ENCODE peak calls at places on chromosomes 3 and 15, in seven cellular contexts. One of them, this sample, is unnamed.

GRCh38 chr3:59774613-59775012 is 724.8 kb upstream of the CFAP20DC start:
- DNase-seq in HepG2: no peak
- DNase-seq in K562: no peak
- DNase-seq in HCT116: no peak
- DNase-seq in GM12878: no peak
- DNase-seq in H1: no peak
- DNase-seq in NT2/D1: no peak
- DNase-seq in this sample: no peak

GRCh38 chr3:119240101-119240581 is 537 bp downstream of the B4GALT4 start:
- DNase-seq in H1: no peak
- DNase-seq in HepG2: peak; percentile 77
- DNase-seq in GM12878: no peak
- DNase-seq in K562: peak; percentile 19
- DNase-seq in NT2/D1: no peak
- DNase-seq in HCT116: no peak
- DNase-seq in this sample: no peak

GRCh38 chr3:76998555-76998954 is 41.3 kb upstream of the ROBO2 start:
- DNase-seq in HepG2: no peak
- DNase-seq in K562: no peak
- DNase-seq in NT2/D1: no peak
- DNase-seq in HCT116: no peak
- DNase-seq in GM12878: no peak
- DNase-seq in H1: no peak
- DNase-seq in this sample: no peak

GRCh38 chr3:28050895-28051294 is 190.5 kb upstream of the CMC1 start:
- DNase-seq in GM12878: no peak
- DNase-seq in HCT116: peak; percentile 73
- DNase-seq in K562: no peak
- DNase-seq in HepG2: peak; percentile 54
- DNase-seq in H1: no peak
- DNase-seq in NT2/D1: no peak
- DNase-seq in this sample: no peak

GRCh38 chr3:146326875-146327543 is 76.1 kb upstream of the PLSCR4 start:
- DNase-seq in H1: no peak
- DNase-seq in HCT116: peak; percentile 35
- DNase-seq in HepG2: peak; percentile 46
- DNase-seq in GM12878: no peak
- DNase-seq in K562: no peak
- DNase-seq in NT2/D1: peak; percentile 13
- DNase-seq in this sample: peak; percentile 1

GRCh38 chr3:39469258-39469657 is 1.8 kb downstream of the MOBP start:
- DNase-seq in NT2/D1: no peak
- DNase-seq in H1: no peak
- DNase-seq in HepG2: no peak
- DNase-seq in K562: no peak
- DNase-seq in GM12878: no peak
- DNase-seq in HCT116: no peak
- DNase-seq in this sample: no peak

GRCh38 chr3:51686512-51687215 is 15.6 kb downstream of the TEX264 start:
- DNase-seq in HepG2: no peak
- DNase-seq in GM12878: peak; percentile 68
- DNase-seq in HCT116: no peak
- DNase-seq in NT2/D1: no peak
- DNase-seq in H1: no peak
- DNase-seq in K562: peak; percentile 54
- DNase-seq in this sample: no peak

GRCh38 chr3:45280227-45280626 is 54.1 kb upstream of the TMEM158 start:
- DNase-seq in GM12878: no peak
- DNase-seq in K562: no peak
- DNase-seq in HCT116: no peak
- DNase-seq in NT2/D1: no peak
- DNase-seq in H1: no peak
- DNase-seq in HepG2: no peak
- DNase-seq in this sample: no peak

GRCh38 chr3:89179355-89179997 is 72.1 kb downstream of the EPHA3 start:
- DNase-seq in H1: no peak
- DNase-seq in K562: no peak
- DNase-seq in HCT116: no peak
- DNase-seq in NT2/D1: no peak
- DNase-seq in HepG2: no peak
- DNase-seq in GM12878: peak; percentile 16
- DNase-seq in this sample: no peak

GRCh38 chr15:82571722-82572222 is 31.5 kb upstream of the RPS17 start:
- DNase-seq in GM12878: no peak
- DNase-seq in NT2/D1: peak; percentile 68
- DNase-seq in HepG2: no peak
- DNase-seq in K562: peak; percentile 21
- DNase-seq in H1: peak; percentile 69
- DNase-seq in HCT116: no peak
- DNase-seq in this sample: peak; percentile 80

GRCh38 chr3:157499342-157499963 is 3.8 kb downstream of the VEPH1 start:
- DNase-seq in NT2/D1: peak; percentile 74
- DNase-seq in H1: peak; percentile 83
- DNase-seq in HepG2: peak; percentile 61
- DNase-seq in HCT116: peak; percentile 48
- DNase-seq in K562: no peak
- DNase-seq in GM12878: no peak
- DNase-seq in this sample: no peak

GRCh38 chr3:58419782-58420512 is 13.7 kb downstream of the PDHB start:
- DNase-seq in HepG2: no peak
- DNase-seq in NT2/D1: no peak
- DNase-seq in H1: no peak
- DNase-seq in K562: no peak
- DNase-seq in HCT116: no peak
- DNase-seq in GM12878: peak; percentile 32
- DNase-seq in this sample: no peak

GRCh38 chr3:14988988-14989394 is 41.6 kb downstream of the NR2C2 start:
- DNase-seq in HCT116: peak; percentile 22
- DNase-seq in NT2/D1: peak; percentile 22
- DNase-seq in GM12878: peak; percentile 87
- DNase-seq in K562: peak; percentile 40
- DNase-seq in H1: no peak
- DNase-seq in HepG2: peak; percentile 26
- DNase-seq in this sample: no peak

GRCh38 chr3:105904683-105905320 is 36.0 kb upstream of the CBLB start:
- DNase-seq in H1: no peak
- DNase-seq in HCT116: no peak
- DNase-seq in K562: no peak
- DNase-seq in NT2/D1: no peak
- DNase-seq in GM12878: no peak
- DNase-seq in HepG2: no peak
- DNase-seq in this sample: no peak

GRCh38 chr3:23668430-23668904 is 137.3 kb upstream of the UBE2E1 start:
- DNase-seq in HCT116: peak; percentile 95
- DNase-seq in HepG2: no peak
- DNase-seq in NT2/D1: no peak
- DNase-seq in H1: no peak
- DNase-seq in K562: no peak
- DNase-seq in GM12878: no peak
- DNase-seq in this sample: no peak

GRCh38 chr3:172378439-172378838 is 69.8 kb downstream of the GHSR start:
- DNase-seq in NT2/D1: no peak
- DNase-seq in H1: no peak
- DNase-seq in HCT116: no peak
- DNase-seq in HepG2: no peak
- DNase-seq in GM12878: no peak
- DNase-seq in K562: no peak
- DNase-seq in this sample: no peak

GRCh38 chr3:71466483-71466882 is 117.0 kb downstream of the FOXP1 start:
- DNase-seq in NT2/D1: no peak
- DNase-seq in HCT116: no peak
- DNase-seq in GM12878: no peak
- DNase-seq in HepG2: no peak
- DNase-seq in H1: no peak
- DNase-seq in K562: peak; percentile 67
- DNase-seq in this sample: no peak

GRCh38 chr15:30072630-30073029 is 10.1 kb upstream of the GOLGA8J start:
- DNase-seq in K562: no peak
- DNase-seq in NT2/D1: no peak
- DNase-seq in H1: no peak
- DNase-seq in HepG2: no peak
- DNase-seq in GM12878: no peak
- DNase-seq in HCT116: no peak
- DNase-seq in this sample: no peak

GRCh38 chr15:63869371-63870042 is 35.8 kb upstream of the HERC1 start:
- DNase-seq in H1: no peak
- DNase-seq in GM12878: no peak
- DNase-seq in HCT116: no peak
- DNase-seq in HepG2: no peak
- DNase-seq in NT2/D1: no peak
- DNase-seq in K562: no peak
- DNase-seq in this sample: no peak

GRCh38 chr15:63372753-63373152 is 8.9 kb downstream of the CA12 start:
- DNase-seq in HCT116: no peak
- DNase-seq in HepG2: no peak
- DNase-seq in H1: no peak
- DNase-seq in K562: no peak
- DNase-seq in GM12878: no peak
- DNase-seq in NT2/D1: no peak
- DNase-seq in this sample: peak; percentile 78

GRCh38 chr3:109559389-109559788 is 222.0 kb upstream of the DPPA4 start:
- DNase-seq in H1: no peak
- DNase-seq in K562: no peak
- DNase-seq in GM12878: no peak
- DNase-seq in NT2/D1: no peak
- DNase-seq in HCT116: no peak
- DNase-seq in HepG2: no peak
- DNase-seq in this sample: no peak

GRCh38 chr3:7546219-7546618 is 685.3 kb downstream of the GRM7 start:
- DNase-seq in K562: no peak
- DNase-seq in GM12878: no peak
- DNase-seq in H1: no peak
- DNase-seq in NT2/D1: no peak
- DNase-seq in HCT116: peak; percentile 26
- DNase-seq in HepG2: no peak
- DNase-seq in this sample: no peak

DNA sequence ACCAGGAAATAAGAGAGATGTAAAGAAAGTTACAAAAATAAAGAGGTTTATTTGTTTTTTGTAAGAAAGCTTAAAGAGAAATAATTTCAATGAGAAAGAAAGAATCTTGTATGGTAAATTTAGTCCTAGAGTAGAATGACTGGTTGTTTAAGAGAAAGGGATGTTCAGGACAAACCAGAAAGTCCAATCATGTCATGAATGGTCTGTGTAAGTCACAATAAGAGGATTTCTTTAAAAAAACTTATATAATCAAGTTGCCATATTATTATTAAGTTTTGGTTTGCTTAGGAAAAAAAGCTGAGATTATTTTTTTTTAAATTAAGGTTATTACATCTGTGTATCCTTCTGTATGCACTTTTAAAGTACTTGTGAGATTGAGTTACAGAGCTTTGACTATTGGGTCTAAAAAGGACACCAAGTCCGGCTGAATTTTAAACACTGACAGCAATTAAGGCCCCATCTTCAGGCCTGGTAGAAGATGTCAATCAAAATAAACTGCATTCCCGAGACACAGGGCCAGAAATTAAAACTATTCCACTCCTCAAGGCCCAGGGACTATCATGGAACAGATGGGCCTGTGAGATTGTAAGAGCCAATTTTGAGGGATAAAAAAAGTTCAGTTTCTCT is 12.2 kb downstream of the ERICH6 start:
- DNase-seq in K562: no peak
- DNase-seq in GM12878: no peak
- DNase-seq in HepG2: no peak
- DNase-seq in H1: no peak
- DNase-seq in HCT116: peak; percentile 23
- DNase-seq in NT2/D1: no peak
- DNase-seq in this sample: no peak
- TF ChIP-seq YY1 in K562: no peak
- TF ChIP-seq YY1 in GM12878: no peak
- TF ChIP-seq YY1 in HepG2: no peak
- TF ChIP-seq YY1 in H1: no peak
- TF ChIP-seq YY1 in HCT116: no peak
- TF ChIP-seq YY1 in NT2/D1: no peak
- TF ChIP-seq YY1 in this sample: no peak

GRCh38 chr3:99186016-99186415 is 284.5 kb upstream of the DCBLD2 start:
- DNase-seq in K562: no peak
- DNase-seq in H1: no peak
- DNase-seq in NT2/D1: no peak
- DNase-seq in GM12878: no peak
- DNase-seq in HCT116: no peak
- DNase-seq in HepG2: no peak
- DNase-seq in this sample: no peak
- TF ChIP-seq YY1 in K562: no peak
- TF ChIP-seq YY1 in H1: no peak
- TF ChIP-seq YY1 in NT2/D1: no peak
- TF ChIP-seq YY1 in GM12878: no peak
- TF ChIP-seq YY1 in HCT116: no peak
- TF ChIP-seq YY1 in HepG2: no peak
- TF ChIP-seq YY1 in this sample: no peak

DNA sequence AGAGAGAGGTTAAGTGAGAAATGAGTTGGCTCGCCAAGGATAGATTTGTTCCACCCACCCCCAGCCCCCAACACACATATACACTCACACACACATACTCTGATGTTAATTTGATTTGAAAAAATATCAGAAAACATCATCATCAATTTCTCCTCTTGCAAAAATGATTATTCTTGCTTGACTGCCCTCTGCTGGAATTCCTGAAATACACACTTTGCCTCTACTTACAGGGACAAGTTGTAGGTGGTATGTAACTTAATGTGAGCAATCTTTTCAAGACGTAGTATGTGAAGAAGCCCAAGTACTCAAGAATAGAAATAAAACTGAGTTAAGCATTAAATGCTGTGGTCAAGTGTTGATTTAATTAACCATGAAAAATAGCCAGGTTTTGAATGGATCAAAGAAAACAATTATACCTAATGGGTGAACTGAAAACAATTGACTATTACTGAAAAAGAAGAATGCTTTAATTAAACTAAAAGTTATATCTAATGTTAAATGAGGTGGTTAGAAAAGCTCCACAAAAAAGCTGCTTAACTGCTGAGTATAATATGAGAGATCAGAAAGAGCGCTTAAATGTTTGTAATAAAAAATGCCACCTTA is 46.6 kb upstream of the MDFIC2 start:
- DNase-seq in GM12878: no peak
- DNase-seq in H1: no peak
- DNase-seq in NT2/D1: peak; percentile 8
- DNase-seq in K562: peak; percentile 4
- DNase-seq in HCT116: peak; percentile 0
- DNase-seq in HepG2: peak; percentile 2
- DNase-seq in this sample: peak; percentile 14
- TF ChIP-seq YY1 in GM12878: no peak
- TF ChIP-seq YY1 in H1: no peak
- TF ChIP-seq YY1 in NT2/D1: no peak
- TF ChIP-seq YY1 in K562: no peak
- TF ChIP-seq YY1 in HCT116: no peak
- TF ChIP-seq YY1 in HepG2: no peak
- TF ChIP-seq YY1 in this sample: no peak

DNA sequence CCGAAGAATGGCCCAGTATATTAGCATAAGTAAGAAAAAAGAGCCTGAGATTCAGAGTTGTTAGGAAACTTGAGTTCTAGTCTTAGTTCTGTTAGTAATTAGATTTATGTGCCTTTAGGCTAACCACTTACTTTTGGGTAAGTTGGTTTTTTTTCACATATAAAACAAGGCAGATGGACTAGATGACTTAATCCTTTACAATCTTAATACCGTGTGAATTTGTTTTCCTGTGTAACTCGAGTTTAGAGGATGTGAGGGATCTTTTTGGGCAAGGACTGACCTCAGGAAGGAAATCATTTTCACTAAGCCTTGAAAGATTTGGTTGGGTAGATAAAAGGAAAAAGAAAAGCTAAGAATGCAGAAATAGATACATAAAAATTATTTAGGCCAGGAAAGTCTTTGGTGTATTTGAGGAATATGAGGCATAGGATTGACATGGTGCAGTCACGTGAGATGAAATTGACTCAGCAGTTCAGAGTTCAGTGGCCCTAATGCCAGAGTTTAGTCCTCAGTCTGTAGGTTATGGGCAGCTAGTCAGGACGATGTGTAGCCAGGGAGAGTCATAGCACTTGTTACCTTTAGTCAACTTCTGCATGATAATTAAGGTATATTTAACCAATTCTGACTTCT is 34.6 kb downstream of the PAK2 start:
- DNase-seq in K562: no peak
- DNase-seq in HCT116: no peak
- DNase-seq in GM12878: peak; percentile 17
- DNase-seq in H1: no peak
- DNase-seq in NT2/D1: no peak
- DNase-seq in HepG2: peak; percentile 70
- DNase-seq in this sample: no peak
- TF ChIP-seq YY1 in K562: no peak
- TF ChIP-seq YY1 in HCT116: no peak
- TF ChIP-seq YY1 in GM12878: no peak
- TF ChIP-seq YY1 in H1: no peak
- TF ChIP-seq YY1 in NT2/D1: no peak
- TF ChIP-seq YY1 in HepG2: no peak
- TF ChIP-seq YY1 in this sample: no peak

This sample was measured in SK-N-SH.